ENCODE peak calls at places on chromosomes 7 and 10, in seven cellular contexts. D is IMR-90, S is brain microvascular endothelial cell, V is fibroblast of lung, A is AG04449, B is cardiac muscle cell, I is spleen. X is an unnamed sample.

GRCh38 chr7:134645935-134646334 is 718 bp upstream of the BPGM start:
- DNase-seq in I (no peak), A (no peak), S (peak; percentile 52), D (peak; percentile 65), B (peak; percentile 46), V (peak; percentile 67), X (no peak)

GRCh38 chr7:22589641-22590141 is 89.7 kb upstream of the STEAP1B start:
- DNase-seq in V (peak; percentile 94), B (peak; percentile 88), I (no peak), A (no peak), D (peak; percentile 81), S (peak; percentile 73), X (no peak)

GRCh38 chr10:97748116-97748515 is 11.2 kb downstream of the ZFYVE27 start:
- DNase-seq in B (no peak), V (no peak), A (no peak), D (no peak), I (peak; percentile 47), S (no peak), X (no peak)

GRCh38 chr7:55641273-55641691 is 69.0 kb upstream of the VOPP1 start:
- DNase-seq in V (peak; percentile 74), D (peak; percentile 76), S (peak; percentile 66), A (peak; percentile 59), B (peak; percentile 89), I (no peak), X (peak; percentile 54)

GRCh38 chr7:51228386-51228958 is 88.1 kb downstream of the COBL start:
- DNase-seq in V (no peak), B (peak; percentile 2), D (no peak), A (no peak), S (no peak), I (no peak), X (no peak)

GRCh38 chr7:147062897-147063296 is 946.3 kb downstream of the CNTNAP2 start:
- DNase-seq in D (no peak), S (no peak), B (no peak), I (no peak), V (no peak), A (no peak), X (no peak)

GRCh38 chr7:117659453-117660086 is 179.7 kb downstream of the CFTR start:
- DNase-seq in V (peak; percentile 57), A (no peak), B (peak; percentile 39), S (peak; percentile 53), I (no peak), D (peak; percentile 67), X (no peak)

GRCh38 chr10:126661841-126662520 is 8.5 kb downstream of the C10orf90 start:
- DNase-seq in S (peak; percentile 87), D (no peak), A (no peak), I (no peak), V (peak; percentile 94), B (peak; percentile 37), X (no peak)

GRCh38 chr7:43463401-43463980 is 119.4 kb upstream of the STK17A start:
- DNase-seq in S (no peak), V (peak; percentile 40), D (no peak), A (no peak), B (peak; percentile 18), I (no peak), X (peak; percentile 58)

GRCh38 chr10:28754930-28755718 is 77.8 kb downstream of the BAMBI start:
- DNase-seq in A (no peak), B (peak; percentile 43), D (peak; percentile 67), S (peak; percentile 22), V (no peak), I (no peak), X (no peak)

GRCh38 chr7:140876519-140877248 is 48.0 kb downstream of the BRAF start:
- DNase-seq in D (peak; percentile 82), B (peak; percentile 63), A (peak; percentile 4), I (no peak), V (peak; percentile 84), S (no peak), X (no peak)

GRCh38 chr10:72173267-72173634 is 42.6 kb upstream of the ANAPC16 start:
- DNase-seq in V (no peak), I (no peak), A (no peak), S (no peak), B (no peak), D (no peak), X (no peak)

GRCh38 chr10:121057291-121057690 is 206.1 kb downstream of the WDR11 start:
- DNase-seq in B (no peak), S (no peak), A (no peak), D (no peak), V (no peak), I (no peak), X (no peak)

GRCh38 chr7:106465704-106466468 is 181.1 kb upstream of the NAMPT start:
- DNase-seq in A (no peak), D (no peak), B (no peak), V (no peak), I (no peak), S (no peak), X (no peak)

GRCh38 chr7:3455826-3456444 is 154.9 kb downstream of the SDK1 start:
- DNase-seq in D (peak; percentile 54), B (no peak), I (no peak), V (peak; percentile 69), S (peak; percentile 46), A (no peak), X (no peak)

GRCh38 chr10:55400075-55400474 is 599.0 kb upstream of the PCDH15 start:
- DNase-seq in D (no peak), S (peak; percentile 33), A (no peak), V (peak; percentile 56), B (no peak), I (no peak), X (no peak)

GRCh38 chr10:354901-355617 is 219.8 kb downstream of the ZMYND11 start:
- DNase-seq in I (peak; percentile 55), A (no peak), V (no peak), D (no peak), B (no peak), S (no peak), X (no peak)

GRCh38 chr10:30374353-30374752 is 25.3 kb upstream of the MTPAP start:
- DNase-seq in B (no peak), I (no peak), V (no peak), S (no peak), A (no peak), D (no peak), X (peak; percentile 78)

GRCh38 chr10:49362596-49363260 is 33.2 kb downstream of the DRGX start:
- DNase-seq in D (no peak), S (no peak), I (no peak), A (no peak), B (no peak), V (no peak), X (no peak)

GRCh38 chr7:68238204-68238805 is 1241.7 kb downstream of the TYW1 start:
- DNase-seq in V (no peak), D (no peak), I (no peak), S (no peak), A (no peak), B (no peak), X (peak; percentile 33)

DNA sequence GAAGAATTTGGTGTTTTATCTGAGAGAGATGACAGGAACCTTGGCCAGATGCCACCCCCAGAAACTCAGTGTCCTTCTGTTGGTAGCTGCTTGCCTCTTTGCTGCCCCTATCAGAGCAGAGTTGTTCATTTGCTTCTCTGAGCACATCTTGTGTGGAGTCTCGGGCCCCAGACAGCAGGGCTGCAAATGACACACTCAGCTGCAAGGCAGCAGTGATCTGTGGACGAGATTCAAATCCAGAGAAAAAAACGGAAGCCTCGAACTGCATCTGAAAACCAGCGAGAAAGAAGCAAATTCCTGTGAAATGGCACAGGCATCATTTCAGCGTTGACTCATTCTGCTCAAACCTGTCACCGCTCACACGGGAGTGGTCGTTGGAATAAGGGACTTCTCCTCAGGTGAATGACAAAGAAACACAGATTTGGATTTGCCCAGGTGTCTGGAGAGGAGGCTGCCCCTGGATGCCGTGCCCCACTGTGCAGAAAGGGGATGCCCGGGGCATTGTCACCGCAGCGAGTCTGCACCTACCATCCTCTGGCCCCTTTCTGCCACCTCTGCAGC is 144.7 kb downstream of the PFKFB3 start:
- DNase-seq in S (no peak), B (no peak), I (peak; percentile 81), D (peak; percentile 7), V (peak; percentile 44), A (no peak), X (no peak)
- H3K4me3 ChIP-seq in S (no peak overlapping the region), B (no peak overlapping the region), I (no peak overlapping the region), D (no peak overlapping the region), V (no peak overlapping the region), A (no peak overlapping the region), X (no peak overlapping the region)

GRCh38 chr10:70124918-70125317 is 7.7 kb downstream of the AIFM2 start:
- DNase-seq in V (no peak), S (no peak), I (no peak), A (no peak), B (no peak), D (no peak), X (no peak)

GRCh38 chr10:70125918-70126590 is 6.6 kb downstream of the AIFM2 start:
- DNase-seq in S (no peak), D (no peak), V (no peak), A (no peak), B (no peak), I (peak; percentile 51), X (peak; percentile 41)

GRCh38 chr10:70123817-70124216 is 8.8 kb downstream of the AIFM2 start:
- DNase-seq in I (no peak), D (no peak), A (no peak), B (no peak), S (no peak), V (no peak), X (no peak)

GRCh38 chr10:70122742-70123141 is 9.9 kb downstream of the AIFM2 start:
- DNase-seq in S (no peak), V (peak; percentile 41), I (peak; percentile 0), B (peak; percentile 71), D (peak; percentile 21), A (no peak), X (no peak)

GRCh38 chr10:70124415-70124814 is 8.2 kb downstream of the AIFM2 start:
- DNase-seq in D (no peak), B (no peak), V (no peak), S (no peak), A (no peak), I (no peak), X (no peak)
- H3K4me3 ChIP-seq in D (no peak overlapping the region), B (no peak overlapping the region), V (no peak overlapping the region), S (no peak overlapping the region), A (no peak overlapping the region), I (no peak overlapping the region), X (no peak overlapping the region)

GRCh38 chr10:124640538-124641231 is 103.5 kb downstream of the FAM53B start:
- DNase-seq in V (no peak), D (no peak), I (peak; percentile 85), B (peak; percentile 11), S (no peak), A (no peak), X (peak; percentile 63)
- H3K4me3 ChIP-seq in V (no peak overlapping the region), D (no peak overlapping the region), I (no peak overlapping the region), B (no peak overlapping the region), S (no peak overlapping the region), A (no peak overlapping the region), X (no peak overlapping the region)

DNA sequence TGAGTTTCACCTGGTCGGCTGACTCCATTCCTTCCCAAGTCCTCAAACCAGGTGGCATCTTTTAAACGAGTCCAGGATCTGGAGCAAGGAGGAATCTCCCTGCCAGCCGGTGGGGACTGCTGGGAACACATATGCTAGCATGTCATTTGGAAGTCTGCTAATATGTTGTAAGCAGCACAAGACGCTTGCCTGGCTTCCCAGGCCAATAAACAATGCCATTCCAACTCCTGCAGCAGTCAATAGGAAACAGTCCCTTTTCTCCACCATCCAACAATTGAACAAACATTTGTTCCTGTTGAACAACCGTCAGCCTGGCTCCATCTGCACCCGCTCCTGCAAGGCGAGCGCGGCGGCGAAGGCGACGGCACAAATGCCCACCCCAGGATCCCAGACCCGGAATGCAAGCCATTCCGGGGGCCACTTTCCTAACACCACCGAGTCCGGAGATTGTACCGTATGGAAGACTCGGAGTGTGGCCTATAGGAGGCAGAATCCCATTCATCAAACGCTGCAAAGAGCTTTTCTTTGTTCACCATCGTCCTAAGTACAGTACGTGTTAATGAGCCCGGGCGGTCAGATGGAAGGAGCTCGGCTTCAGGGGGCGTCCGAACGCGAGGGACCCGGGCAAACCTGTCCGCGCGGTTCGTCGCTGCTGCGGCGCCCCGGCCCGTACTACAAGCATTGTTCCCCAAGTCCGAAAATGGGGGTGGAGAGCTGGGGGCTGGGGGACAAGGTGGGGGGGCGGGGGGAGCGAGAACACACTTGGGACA is 1.6 kb downstream of the FAM53B start:
- DNase-seq in V (peak; percentile 39), D (no peak), A (no peak), S (peak; percentile 24), I (peak; percentile 85), B (peak; percentile 58), X (peak; percentile 75)
- H3K4me3 ChIP-seq in V (peak overlapping the region; percentile 72), D (peak overlapping the region; percentile 82), A (peak overlapping the region; percentile 66), S (peak overlapping the region; percentile 66), I (peak overlapping the region; percentile 80), B (peak overlapping the region; percentile 83), X (peak overlapping the region; percentile 62)

X was measured in H7.